ENCODE peak calls at places on chromosomes 2 and 18, in six cellular contexts. One of them, this sample, is unnamed. For H3K36me3, the result is how much of the 10 kb centered on the place peaks cover.

GRCh38 chr2:9970386-9971044 is 19.0 kb downstream of the GRHL1 start:
- DNase-seq in GM23338: no peak
- DNase-seq in neural progenitor cell: peak
- DNase-seq in mammary epithelial cell: no peak
- DNase-seq in K562: no peak
- DNase-seq in PC-9: no peak
- DNase-seq in this sample: no peak

GRCh38 chr2:4358855-4359254 is 655.5 kb downstream of the DCDC2C start:
- DNase-seq in K562: no peak
- DNase-seq in PC-9: no peak
- DNase-seq in neural progenitor cell: no peak
- DNase-seq in mammary epithelial cell: no peak
- DNase-seq in GM23338: no peak
- DNase-seq in this sample: no peak

GRCh38 chr2:106193491-106193976 is 567 bp downstream of the UXS1 start:
- DNase-seq in PC-9: no peak
- DNase-seq in mammary epithelial cell: peak
- DNase-seq in K562: peak
- DNase-seq in neural progenitor cell: peak
- DNase-seq in GM23338: peak
- DNase-seq in this sample: peak

GRCh38 chr2:192886636-192887035 is 691.9 kb upstream of the TMEFF2 start:
- DNase-seq in PC-9: no peak
- DNase-seq in mammary epithelial cell: peak
- DNase-seq in neural progenitor cell: no peak
- DNase-seq in K562: no peak
- DNase-seq in GM23338: no peak
- DNase-seq in this sample: no peak

GRCh38 chr2:30148850-30149249 is 2.0 kb downstream of the YPEL5 start:
- DNase-seq in K562: no peak
- DNase-seq in mammary epithelial cell: no peak
- DNase-seq in neural progenitor cell: no peak
- DNase-seq in GM23338: peak
- DNase-seq in PC-9: no peak
- DNase-seq in this sample: peak

GRCh38 chr2:217845251-217845650 is 157.5 kb downstream of the TNS1 start:
- DNase-seq in mammary epithelial cell: no peak
- DNase-seq in K562: no peak
- DNase-seq in GM23338: no peak
- DNase-seq in neural progenitor cell: no peak
- DNase-seq in PC-9: no peak
- DNase-seq in this sample: no peak

GRCh38 chr2:45669109-45669508 is 17.6 kb downstream of the PRKCE start:
- DNase-seq in mammary epithelial cell: no peak
- DNase-seq in PC-9: no peak
- DNase-seq in K562: peak
- DNase-seq in GM23338: no peak
- DNase-seq in neural progenitor cell: peak
- DNase-seq in this sample: no peak

GRCh38 chr2:75788925-75789324 is 78.2 kb upstream of the GCFC2 start:
- DNase-seq in GM23338: no peak
- DNase-seq in mammary epithelial cell: no peak
- DNase-seq in PC-9: no peak
- DNase-seq in K562: no peak
- DNase-seq in neural progenitor cell: no peak
- DNase-seq in this sample: no peak

GRCh38 chr18:79608069-79608468 is 71.5 kb upstream of the CTDP1 start:
- DNase-seq in mammary epithelial cell: no peak
- DNase-seq in GM23338: no peak
- DNase-seq in K562: no peak
- DNase-seq in neural progenitor cell: no peak
- DNase-seq in PC-9: no peak
- DNase-seq in this sample: no peak

GRCh38 chr2:166410828-166411472 is 35.2 kb upstream of the SCN9A start:
- DNase-seq in PC-9: no peak
- DNase-seq in GM23338: no peak
- DNase-seq in neural progenitor cell: no peak
- DNase-seq in K562: no peak
- DNase-seq in mammary epithelial cell: peak
- DNase-seq in this sample: no peak

GRCh38 chr18:60599267-60599666 is 226.7 kb upstream of the MC4R start:
- DNase-seq in neural progenitor cell: no peak
- DNase-seq in K562: no peak
- DNase-seq in PC-9: no peak
- DNase-seq in GM23338: no peak
- DNase-seq in mammary epithelial cell: no peak
- DNase-seq in this sample: no peak

GRCh38 chr2:152234277-152234676 is 58.7 kb upstream of the STAM2 start:
- DNase-seq in K562: no peak
- DNase-seq in GM23338: no peak
- DNase-seq in mammary epithelial cell: no peak
- DNase-seq in neural progenitor cell: no peak
- DNase-seq in PC-9: no peak
- DNase-seq in this sample: no peak

GRCh38 chr18:44887227-44887631 is 206.5 kb downstream of the SETBP1 start:
- DNase-seq in mammary epithelial cell: peak
- DNase-seq in PC-9: peak
- DNase-seq in GM23338: no peak
- DNase-seq in neural progenitor cell: no peak
- DNase-seq in K562: no peak
- DNase-seq in this sample: no peak

GRCh38 chr18:48554610-48555400 is 16.0 kb downstream of the CTIF start:
- DNase-seq in PC-9: no peak
- DNase-seq in K562: no peak
- DNase-seq in GM23338: no peak
- DNase-seq in neural progenitor cell: no peak
- DNase-seq in mammary epithelial cell: no peak
- DNase-seq in this sample: no peak

GRCh38 chr2:217657252-217657651 is 345.5 kb downstream of the TNS1 start:
- DNase-seq in PC-9: no peak
- DNase-seq in K562: no peak
- DNase-seq in GM23338: no peak
- DNase-seq in neural progenitor cell: no peak
- DNase-seq in mammary epithelial cell: no peak
- DNase-seq in this sample: no peak

GRCh38 chr18:48860276-48861180 is 90.2 kb downstream of the SMAD7 start:
- DNase-seq in PC-9: no peak
- DNase-seq in GM23338: peak
- DNase-seq in mammary epithelial cell: no peak
- DNase-seq in neural progenitor cell: peak
- DNase-seq in K562: no peak
- DNase-seq in this sample: no peak

GRCh38 chr18:2805970-2806943 is 40.5 kb upstream of the EMILIN2 start:
- DNase-seq in GM23338: no peak
- DNase-seq in neural progenitor cell: peak
- DNase-seq in K562: no peak
- DNase-seq in PC-9: no peak
- DNase-seq in mammary epithelial cell: no peak
- DNase-seq in this sample: no peak

GRCh38 chr2:239327536-239328305 is 73.1 kb downstream of the HDAC4 start:
- DNase-seq in neural progenitor cell: no peak
- DNase-seq in K562: no peak
- DNase-seq in GM23338: no peak
- DNase-seq in PC-9: no peak
- DNase-seq in mammary epithelial cell: no peak
- DNase-seq in this sample: no peak

GRCh38 chr2:218074031-218074430 is 5.0 kb downstream of the RUFY4 start:
- DNase-seq in PC-9: peak
- DNase-seq in neural progenitor cell: peak
- DNase-seq in K562: peak
- DNase-seq in mammary epithelial cell: no peak
- DNase-seq in GM23338: peak
- DNase-seq in this sample: peak

GRCh38 chr2:445896-446295 is 158.0 kb upstream of the ALKAL2 start:
- DNase-seq in K562: no peak
- DNase-seq in mammary epithelial cell: no peak
- DNase-seq in PC-9: no peak
- DNase-seq in GM23338: no peak
- DNase-seq in neural progenitor cell: no peak
- DNase-seq in this sample: no peak

GRCh38 chr2:171327043-171327496 is 106.7 kb downstream of the METTL8 start:
- DNase-seq in neural progenitor cell: no peak
- DNase-seq in mammary epithelial cell: no peak
- DNase-seq in K562: no peak
- DNase-seq in GM23338: peak
- DNase-seq in PC-9: no peak
- DNase-seq in this sample: no peak

DNA sequence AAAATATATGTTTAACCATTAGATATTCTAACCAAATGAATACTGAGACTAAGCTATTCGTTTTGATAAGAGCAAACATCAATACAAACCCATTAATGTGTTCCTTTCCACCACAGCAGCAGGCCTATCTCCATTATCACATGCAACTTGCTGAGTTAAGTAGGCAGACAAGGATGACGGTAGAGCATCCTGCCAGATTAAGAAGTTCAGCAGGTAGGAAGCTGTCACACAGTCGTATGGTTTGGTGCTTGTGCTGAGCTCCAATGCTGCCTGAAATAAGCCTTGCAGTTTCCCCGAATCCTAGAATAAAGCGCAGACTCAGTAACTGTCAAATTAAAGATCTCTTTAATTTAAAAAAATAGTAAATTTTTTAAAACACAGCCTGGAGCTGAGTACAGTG is 39.6 kb downstream of the THADA start:
- DNase-seq in mammary epithelial cell: no peak
- DNase-seq in GM23338: no peak
- DNase-seq in K562: no peak
- DNase-seq in neural progenitor cell: no peak
- DNase-seq in PC-9: no peak
- DNase-seq in this sample: no peak
- H3K36me3 ChIP-seq in mammary epithelial cell: under half
- H3K36me3 ChIP-seq in GM23338: under half
- H3K36me3 ChIP-seq in K562: half or more
- H3K36me3 ChIP-seq in neural progenitor cell: under half
- H3K36me3 ChIP-seq in PC-9: half or more
- H3K36me3 ChIP-seq in this sample: half or more

DNA sequence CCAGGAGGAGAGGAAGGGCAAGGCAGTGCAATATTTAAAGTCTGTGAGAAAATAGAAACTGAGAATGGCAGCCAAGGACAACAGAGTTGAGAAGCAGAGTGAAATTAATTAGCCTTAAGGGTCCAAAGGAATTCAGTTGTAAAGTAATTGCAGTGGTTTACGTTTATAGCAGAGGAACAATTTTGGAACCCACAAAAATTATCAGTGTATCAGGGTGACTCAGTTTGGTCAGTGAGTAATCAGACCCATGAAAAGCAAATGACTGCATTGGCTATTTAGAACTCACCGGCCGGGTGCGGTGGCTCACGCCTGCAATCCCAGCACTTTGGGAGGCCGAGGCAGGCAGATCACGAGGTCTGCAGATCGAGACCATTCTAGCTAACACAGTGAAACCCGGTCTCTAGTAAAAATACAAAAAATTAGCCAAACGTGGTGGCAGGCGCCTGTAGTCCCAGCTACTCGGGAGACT is 245.8 kb upstream of the SLC39A10 start:
- DNase-seq in PC-9: no peak
- DNase-seq in neural progenitor cell: no peak
- DNase-seq in GM23338: no peak
- DNase-seq in K562: no peak
- DNase-seq in mammary epithelial cell: peak
- DNase-seq in this sample: no peak
- H2AFZ ChIP-seq in PC-9: no peak
- H2AFZ ChIP-seq in neural progenitor cell: no peak
- H2AFZ ChIP-seq in GM23338: peak
- H2AFZ ChIP-seq in K562: no peak
- H2AFZ ChIP-seq in mammary epithelial cell: no peak
- H2AFZ ChIP-seq in this sample: no peak

GRCh38 chr2:28753043-28753683 is 1.5 kb downstream of the PPP1CB start:
- DNase-seq in mammary epithelial cell: peak
- DNase-seq in PC-9: peak
- DNase-seq in neural progenitor cell: peak
- DNase-seq in GM23338: peak
- DNase-seq in K562: peak
- DNase-seq in this sample: peak
- TF ChIP-seq CTCF in mammary epithelial cell: peak
- TF ChIP-seq CTCF in PC-9: peak
- TF ChIP-seq CTCF in neural progenitor cell: peak
- TF ChIP-seq CTCF in GM23338: peak
- TF ChIP-seq CTCF in K562: peak
- TF ChIP-seq CTCF in this sample: peak

GRCh38 chr2:208279236-208279635 is 13.2 kb downstream of the PIKFYVE start:
- DNase-seq in K562: no peak
- DNase-seq in mammary epithelial cell: no peak
- DNase-seq in PC-9: no peak
- DNase-seq in GM23338: no peak
- DNase-seq in neural progenitor cell: no peak
- DNase-seq in this sample: no peak
- H3K36me3 ChIP-seq in K562: half or more
- H3K36me3 ChIP-seq in mammary epithelial cell: under half
- H3K36me3 ChIP-seq in PC-9: under half
- H3K36me3 ChIP-seq in GM23338: half or more
- H3K36me3 ChIP-seq in neural progenitor cell: under half
- H3K36me3 ChIP-seq in this sample: half or more

GRCh38 chr18:62436636-62437519 is 85.9 kb upstream of the ZCCHC2 start:
- DNase-seq in PC-9: no peak
- DNase-seq in GM23338: no peak
- DNase-seq in K562: no peak
- DNase-seq in neural progenitor cell: no peak
- DNase-seq in mammary epithelial cell: peak
- DNase-seq in this sample: no peak

GRCh38 chr18:62438402-62438801 is 84.4 kb upstream of the ZCCHC2 start:
- DNase-seq in neural progenitor cell: no peak
- DNase-seq in GM23338: no peak
- DNase-seq in K562: no peak
- DNase-seq in mammary epithelial cell: no peak
- DNase-seq in PC-9: no peak
- DNase-seq in this sample: no peak

GRCh38 chr18:62438876-62439275 is 83.9 kb upstream of the ZCCHC2 start:
- DNase-seq in neural progenitor cell: no peak
- DNase-seq in K562: no peak
- DNase-seq in mammary epithelial cell: no peak
- DNase-seq in GM23338: no peak
- DNase-seq in PC-9: no peak
- DNase-seq in this sample: no peak

GRCh38 chr18:62435435-62436031 is 87.3 kb upstream of the ZCCHC2 start:
- DNase-seq in PC-9: no peak
- DNase-seq in neural progenitor cell: no peak
- DNase-seq in mammary epithelial cell: no peak
- DNase-seq in K562: no peak
- DNase-seq in GM23338: no peak
- DNase-seq in this sample: no peak

DNA sequence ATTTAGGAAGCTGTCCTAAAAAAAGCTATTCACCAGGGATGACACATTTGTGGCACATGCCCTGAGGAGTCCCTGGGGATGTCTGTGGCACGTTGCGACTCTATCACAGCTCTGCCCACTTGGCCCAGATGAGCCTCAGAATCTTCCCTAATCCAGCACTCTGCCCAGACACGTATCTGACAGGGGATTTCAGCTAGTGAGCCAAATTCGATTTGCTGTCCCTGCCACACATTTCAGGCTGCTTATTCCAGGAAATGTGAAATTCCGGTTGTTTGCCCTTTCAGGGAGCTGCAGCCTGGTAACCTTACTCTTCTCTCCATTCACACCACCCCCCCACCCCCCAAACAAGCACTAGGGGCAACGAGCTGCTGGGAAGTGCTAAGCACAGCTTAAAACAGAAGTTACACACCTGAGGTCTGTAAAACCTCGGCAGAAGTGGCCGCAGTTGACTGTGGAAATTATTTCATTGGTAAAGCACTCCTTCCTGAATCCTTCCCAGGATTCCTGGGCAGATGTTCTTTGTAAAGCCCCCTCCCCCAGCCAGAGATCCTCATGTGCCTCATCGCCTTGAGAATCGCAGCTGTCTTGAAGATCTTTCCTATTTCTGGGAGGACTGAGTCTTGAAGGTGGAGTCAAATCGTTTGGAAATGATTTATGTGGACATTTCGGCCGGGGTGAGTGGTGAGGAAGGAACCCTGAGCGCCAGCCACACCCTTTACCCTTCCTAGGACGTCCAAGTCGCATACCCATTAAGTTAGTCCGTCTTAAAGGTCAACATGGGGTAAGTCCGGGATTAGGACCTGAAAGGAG is 85.1 kb upstream of the ZCCHC2 start:
- DNase-seq in neural progenitor cell: no peak
- DNase-seq in K562: peak
- DNase-seq in mammary epithelial cell: peak
- DNase-seq in GM23338: no peak
- DNase-seq in PC-9: peak
- DNase-seq in this sample: no peak
- H2AFZ ChIP-seq in neural progenitor cell: peak
- H2AFZ ChIP-seq in K562: peak
- H2AFZ ChIP-seq in mammary epithelial cell: peak
- H2AFZ ChIP-seq in GM23338: peak
- H2AFZ ChIP-seq in PC-9: peak
- H2AFZ ChIP-seq in this sample: no peak

This sample was measured in OCI-LY7.